ENCODE peak calls at places on chromosomes 16 and 17, in seven cellular contexts. E is left cardiac atrium; I is AML-193; X is activated CD4-positive, alpha-beta T cell treated with anti-CD3 and anti-CD28 coated beads for 4 hours; V is NCI-H774; C is stimulated activated CD8-positive, alpha-beta memory T cell treated with anti-CD3 and anti-CD28 coated beads, Interleukin-7, amount 100 ng/mL, for 1 hour; K is astrocyte. Q is an unnamed sample.

GRCh38 chr16:67902831-67903230 is 9.8 kb downstream of the PSKH1 start:
- DNase-seq in E (no peak), I (no peak), X (no peak), V (no peak), C (no peak), K (no peak), Q (no peak)

GRCh38 chr17:29292992-29293889 is 707 bp downstream of the NUFIP2 start:
- DNase-seq in E (peak; percentile 78), I (peak; percentile 46), X (peak; percentile 65), V (peak; percentile 60), C (peak; percentile 13), K (peak; percentile 16), Q (peak; percentile 86)

GRCh38 chr17:64250211-64250835 is 12.7 kb downstream of the TEX2 start:
- DNase-seq in E (no peak), I (no peak), X (no peak), V (peak; percentile 41), C (no peak), K (no peak), Q (no peak)

GRCh38 chr16:27920391-27920891 is 143.1 kb downstream of the GSG1L start:
- DNase-seq in E (no peak), I (no peak), X (no peak), V (peak; percentile 3), C (no peak), K (no peak), Q (no peak)

GRCh38 chr17:34761646-34762045 is 182.3 kb downstream of the TMEM132E start:
- DNase-seq in E (no peak), I (no peak), X (no peak), V (no peak), C (no peak), K (no peak), Q (no peak)

GRCh38 chr16:49441366-49441780 is 67.8 kb downstream of the C16orf78 start:
- DNase-seq in E (peak; percentile 43), I (no peak), X (peak; percentile 51), V (peak; percentile 66), C (peak; percentile 23), K (no peak), Q (no peak)

GRCh38 chr17:44444735-44445105 is 55.3 kb upstream of the ITGA2B start:
- DNase-seq in E (no peak), I (no peak), X (no peak), V (no peak), C (no peak), K (peak; percentile 89), Q (no peak)

GRCh38 chr17:44941712-44942331 is 5.8 kb downstream of the KIF18B start:
- DNase-seq in E (no peak), I (no peak), X (no peak), V (no peak), C (no peak), K (no peak), Q (no peak)

GRCh38 chr17:51860934-51861561 is 297.5 kb downstream of the CA10 start:
- DNase-seq in E (no peak), I (peak; percentile 54), X (no peak), V (peak; percentile 85), C (no peak), K (no peak), Q (no peak)

GRCh38 chr17:66405836-66406679 is 103.6 kb downstream of the PRKCA start:
- DNase-seq in E (no peak), I (no peak), X (no peak), V (no peak), C (no peak), K (no peak), Q (no peak)

GRCh38 chr17:18028684-18029540 is 10.1 kb downstream of the ATPAF2 start:
- DNase-seq in E (no peak), I (no peak), X (no peak), V (peak; percentile 3), C (no peak), K (no peak), Q (no peak)

GRCh38 chr17:78230996-78231931 is at the start of gene TMEM235:
- DNase-seq in E (no peak), I (no peak), X (no peak), V (no peak), C (no peak), K (no peak), Q (no peak)

GRCh38 chr17:71926746-71927398 is 193.9 kb upstream of the SOX9 start:
- DNase-seq in E (no peak), I (no peak), X (no peak), V (no peak), C (no peak), K (peak; percentile 15), Q (no peak)

GRCh38 chr17:37315601-37316000 is 60.2 kb upstream of the C17orf78 start:
- DNase-seq in E (no peak), I (no peak), X (no peak), V (no peak), C (no peak), K (no peak), Q (no peak)

GRCh38 chr16:31476305-31477219 is 4.6 kb downstream of the TGFB1I1 start:
- DNase-seq in E (peak; percentile 77), I (peak; percentile 75), X (peak; percentile 94), V (no peak), C (peak; percentile 84), K (no peak), Q (peak; percentile 94)

GRCh38 chr16:54068212-54068611 is 218.4 kb downstream of the IRX3 start:
- DNase-seq in E (no peak), I (no peak), X (no peak), V (no peak), C (no peak), K (no peak), Q (no peak)

GRCh38 chr17:80018917-80019651 is 16.6 kb downstream of the TBC1D16 start:
- DNase-seq in E (no peak), I (no peak), X (no peak), V (no peak), C (no peak), K (no peak), Q (no peak)

GRCh38 chr17:81189670-81190530 is 23.9 kb upstream of the AATK start:
- DNase-seq in E (no peak), I (no peak), X (no peak), V (no peak), C (no peak), K (no peak), Q (no peak)

GRCh38 chr17:1108810-1109605 is 70.8 kb downstream of the ABR start:
- DNase-seq in E (peak; percentile 77), I (no peak), X (peak; percentile 64), V (no peak), C (peak; percentile 32), K (peak; percentile 29), Q (peak; percentile 91)

GRCh38 chr17:45006927-45007461 is 38.9 kb upstream of the C1QL1 start:
- DNase-seq in E (no peak), I (no peak), X (no peak), V (no peak), C (no peak), K (no peak), Q (no peak)

GRCh38 chr17:1939979-1940809 is 84.9 kb downstream of the RTN4RL1 start:
- DNase-seq in E (no peak), I (no peak), X (no peak), V (no peak), C (no peak), K (no peak), Q (no peak)

GRCh38 chr16:27378871-27379580 is 22.9 kb upstream of the IL21R start:
- DNase-seq in E (no peak), I (no peak), X (no peak), V (no peak), C (no peak), K (no peak), Q (no peak)

GRCh38 chr16:69396187-69397061 is 10.6 kb upstream of the TERF2 start:
- DNase-seq in E (peak; percentile 62), I (peak; percentile 93), X (peak; percentile 68), V (peak; percentile 37), C (peak; percentile 57), K (peak; percentile 83), Q (no peak)

GRCh38 chr16:84175351-84176081 is 11.3 kb downstream of the TAF1C start:
- DNase-seq in E (peak; percentile 69), I (peak; percentile 65), X (peak; percentile 28), V (peak; percentile 18), C (peak; percentile 40), K (peak; percentile 18), Q (peak; percentile 64)

GRCh38 chr16:64478258-64478906 is 643.5 kb downstream of the CDH11 start:
- DNase-seq in E (no peak), I (no peak), X (no peak), V (no peak), C (no peak), K (peak; percentile 88), Q (no peak)

GRCh38 chr16:87252269-87252970 is 64.8 kb downstream of the C16orf95 start:
- DNase-seq in E (no peak), I (no peak), X (no peak), V (no peak), C (no peak), K (peak; percentile 47), Q (no peak)

GRCh38 chr16:85227924-85228462 is 115.7 kb upstream of the CIBAR2 start:
- DNase-seq in E (peak; percentile 57), I (no peak), X (no peak), V (no peak), C (no peak), K (peak; percentile 74), Q (no peak)

GRCh38 chr17:62950067-62950466 is 16.0 kb upstream of the TANC2 start:
- DNase-seq in E (peak; percentile 76), I (no peak), X (no peak), V (no peak), C (no peak), K (peak; percentile 71), Q (no peak)

GRCh38 chr17:33929181-33929724 is 325.8 kb upstream of the CCL2 start:
- DNase-seq in E (no peak), I (no peak), X (no peak), V (no peak), C (no peak), K (no peak), Q (no peak)

GRCh38 chr16:67395458-67396158 is 2.3 kb upstream of the TPPP3 start:
- DNase-seq in E (no peak), I (no peak), X (no peak), V (peak; percentile 15), C (no peak), K (no peak), Q (no peak)

GRCh38 chr17:47733047-47733413 is at the start of gene TBX21:
- DNase-seq in E (peak; percentile 70), I (peak; percentile 84), X (peak; percentile 95), V (no peak), C (peak; percentile 82), K (no peak), Q (peak; percentile 84)

GRCh38 chr17:80955673-80956306 is 35.9 kb upstream of the CHMP6 start:
- DNase-seq in E (peak; percentile 9), I (no peak), X (no peak), V (no peak), C (no peak), K (no peak), Q (peak; percentile 5)

GRCh38 chr17:30234954-30235353 is 543 bp downstream of the SLC6A4 start:
- DNase-seq in E (no peak), I (no peak), X (no peak), V (no peak), C (no peak), K (no peak), Q (no peak)

GRCh38 chr16:89256651-89257254 is 39.2 kb downstream of the ZNF778 start:
- DNase-seq in E (peak; percentile 75), I (no peak), X (peak; percentile 87), V (peak; percentile 19), C (peak; percentile 50), K (peak; percentile 32), Q (peak; percentile 72)

GRCh38 chr17:57735230-57735629 is 9.9 kb downstream of the CCDC182 start:
- DNase-seq in E (no peak), I (no peak), X (no peak), V (no peak), C (no peak), K (no peak), Q (no peak)